ENCODE peak calls at places on chromosomes 5 and 9, in four cellular contexts. K, C, F and L are unnamed samples.

GRCh38 chr9:6106576-6107339 is 91.3 kb upstream of the RANBP6 start:
- DNase-seq in K (peak; percentile 69), C (no peak), F (peak; percentile 32), L (peak; percentile 56)

GRCh38 chr5:16889203-16889971 is 46.7 kb downstream of the MYO10 start:
- DNase-seq in K (no peak), C (no peak), F (no peak), L (no peak)

GRCh38 chr5:76789991-76790571 is 28.7 kb upstream of the F2RL1 start:
- DNase-seq in K (no peak), C (no peak), F (no peak), L (no peak)

GRCh38 chr9:35476596-35476995 is 13.3 kb upstream of the RUSC2 start:
- DNase-seq in K (no peak), C (no peak), F (no peak), L (no peak)

GRCh38 chr9:137172907-137173794 is 1.3 kb upstream of the TMEM210 start:
- DNase-seq in K (peak; percentile 72), C (no peak), F (no peak), L (no peak)

GRCh38 chr9:129273136-129273895 is 95.3 kb upstream of the IER5L start:
- DNase-seq in K (peak; percentile 20), C (no peak), F (no peak), L (no peak)

GRCh38 chr9:101485873-101486692 is 47.6 kb upstream of the RNF20 start:
- DNase-seq in K (peak; percentile 56), C (no peak), F (peak; percentile 38), L (no peak)

GRCh38 chr5:158802941-158803341 is 296.8 kb downstream of the EBF1 start:
- DNase-seq in K (no peak), C (no peak), F (no peak), L (no peak)

GRCh38 chr5:91301459-91301858 is 81.7 kb downstream of the ARRDC3 start:
- DNase-seq in K (no peak), C (no peak), F (no peak), L (no peak)

GRCh38 chr9:134891016-134891589 is 10.5 kb downstream of the FCN2 start:
- DNase-seq in K (peak; percentile 55), C (no peak), F (no peak), L (no peak)

GRCh38 chr9:87393706-87394255 is 103.9 kb upstream of the DAPK1 start:
- DNase-seq in K (peak; percentile 28), C (no peak), F (no peak), L (no peak)

GRCh38 chr5:173324115-173325001 is 3.9 kb downstream of the STC2 start:
- DNase-seq in K (peak; percentile 57), C (no peak), F (no peak), L (peak; percentile 56)

GRCh38 chr9:76738402-76738801 is 25.8 kb upstream of the PCA3 start:
- DNase-seq in K (no peak), C (no peak), F (no peak), L (no peak)

GRCh38 chr9:121784706-121785426 is 133.4 kb downstream of the DAB2IP start:
- DNase-seq in K (peak; percentile 80), C (no peak), F (no peak), L (no peak)

GRCh38 chr5:173825215-173825865 is 62.8 kb upstream of the CPEB4 start:
- DNase-seq in K (no peak), C (no peak), F (no peak), L (no peak)

GRCh38 chr5:22928821-22929482 is 75.8 kb upstream of the CDH12 start:
- DNase-seq in K (no peak), C (no peak), F (peak; percentile 9), L (no peak)

GRCh38 chr9:40935336-40935735 is 193.1 kb downstream of the FOXD4L6 start:
- DNase-seq in K (no peak), C (no peak), F (no peak), L (no peak)

GRCh38 chr5:1285883-1286291 is 9.0 kb downstream of the TERT start:
- DNase-seq in K (no peak), C (no peak), F (no peak), L (no peak)

GRCh38 chr5:174418809-174419522 is 305.4 kb upstream of the MSX2 start:
- DNase-seq in K (peak; percentile 42), C (no peak), F (peak; percentile 18), L (no peak)

GRCh38 chr5:174501461-174502069 is 222.8 kb upstream of the MSX2 start:
- DNase-seq in K (no peak), C (no peak), F (no peak), L (peak; percentile 47)

GRCh38 chr5:44868541-44868940 is 59.8 kb downstream of the MRPS30 start:
- DNase-seq in K (no peak), C (no peak), F (no peak), L (peak; percentile 46)

GRCh38 chr5:175659546-175660248 is 1.8 kb downstream of the HRH2 start:
- DNase-seq in K (no peak), C (no peak), F (no peak), L (no peak)

GRCh38 chr5:148809781-148810524 is 16.5 kb upstream of the ADRB2 start:
- DNase-seq in K (no peak), C (no peak), F (no peak), L (no peak)

GRCh38 chr9:38172601-38173000 is 103.6 kb upstream of the SHB start:
- DNase-seq in K (peak; percentile 59), C (no peak), F (no peak), L (no peak)

GRCh38 chr5:53930457-53930856 is 370.0 kb downstream of the NDUFS4 start:
- DNase-seq in K (no peak), C (no peak), F (no peak), L (peak; percentile 8)

GRCh38 chr9:129291041-129291501 is 113.0 kb upstream of the IER5L start:
- DNase-seq in K (peak; percentile 27), C (no peak), F (no peak), L (peak; percentile 71)

GRCh38 chr5:57298985-57299491 is 125.2 kb downstream of the GPBP1 start:
- DNase-seq in K (peak; percentile 15), C (peak; percentile 9), F (peak; percentile 65), L (peak; percentile 86)

GRCh38 chr5:38538161-38538560 is 18.3 kb downstream of the LIFR start:
- DNase-seq in K (no peak), C (no peak), F (no peak), L (no peak)

GRCh38 chr5:154078305-154078704 is 39.5 kb downstream of the MFAP3 start:
- DNase-seq in K (no peak), C (no peak), F (no peak), L (peak; percentile 73)

GRCh38 chr5:68795190-68795589 is 298.6 kb upstream of the SLC30A5 start:
- DNase-seq in K (no peak), C (no peak), F (no peak), L (no peak)

GRCh38 chr9:81892440-81892839 is 35.8 kb upstream of the SPATA31D4 start:
- DNase-seq in K (no peak), C (no peak), F (no peak), L (no peak)